ENCODE peak calls at places on chromosomes 16 and 17, in eight cellular contexts. S is CD8-positive, alpha-beta T cell; O is body of pancreas; B is fibroblast of lung; F is esophagus squamous epithelium; Z is tibial nerve; Y is IMR-90; D is cardiac muscle cell. J is an unnamed sample.
A peak's percentile ranks its signal among the peaks of the same experiment; 100 is the strongest.

GRCh38 chr16:35637683-35638082 is 2178.3 kb downstream of the TP53TG3F start:
- DNase-seq in S (no peak), O (no peak), B (no peak), F (no peak), Z (no peak), Y (no peak), D (no peak), J (no peak)

GRCh38 chr16:53087101-53087500 is 32.3 kb downstream of the CHD9 start:
- DNase-seq in S (no peak), O (no peak), B (peak; percentile 58), F (no peak), Z (no peak), Y (peak; percentile 72), D (no peak), J (no peak)

GRCh38 chr17:60039509-60040442 is 38.9 kb downstream of the HEATR6 start:
- DNase-seq in S (no peak), O (no peak), B (no peak), F (no peak), Z (no peak), Y (no peak), D (no peak), J (no peak)

GRCh38 chr16:1645914-1646525 is 32.1 kb upstream of the JPT2 start:
- DNase-seq in S (peak; percentile 17), O (no peak), B (peak; percentile 29), F (no peak), Z (no peak), Y (peak; percentile 47), D (no peak), J (no peak)

GRCh38 chr16:24721830-24722238 is 7.6 kb upstream of the TNRC6A start:
- DNase-seq in S (no peak), O (no peak), B (peak; percentile 73), F (no peak), Z (no peak), Y (no peak), D (no peak), J (no peak)

GRCh38 chr16:21338537-21339268 is 60.6 kb upstream of the CRYM start:
- DNase-seq in S (no peak), O (no peak), B (no peak), F (no peak), Z (no peak), Y (no peak), D (no peak), J (no peak)

GRCh38 chr16:57131351-57131970 is 39.1 kb downstream of the CPNE2 start:
- DNase-seq in S (no peak), O (no peak), B (no peak), F (no peak), Z (no peak), Y (no peak), D (no peak), J (no peak)

GRCh38 chr17:76024353-76024752 is 2.8 kb downstream of the EVPL start:
- DNase-seq in S (no peak), O (no peak), B (no peak), F (no peak), Z (no peak), Y (no peak), D (no peak), J (no peak)

GRCh38 chr16:19705131-19705501 is 12.9 kb downstream of the KNOP1 start:
- DNase-seq in S (no peak), O (no peak), B (no peak), F (no peak), Z (no peak), Y (no peak), D (no peak), J (no peak)

GRCh38 chr16:58451263-58451662 is 48.7 kb upstream of the NDRG4 start:
- DNase-seq in S (no peak), O (no peak), B (no peak), F (no peak), Z (no peak), Y (no peak), D (no peak), J (no peak)

GRCh38 chr16:53768167-53768566 is 64.2 kb downstream of the FTO start:
- DNase-seq in S (no peak), O (no peak), B (no peak), F (no peak), Z (no peak), Y (peak; percentile 41), D (no peak), J (no peak)

GRCh38 chr17:2897605-2898004 is 101.4 kb downstream of the RAP1GAP2 start:
- DNase-seq in S (no peak), O (peak; percentile 79), B (no peak), F (no peak), Z (no peak), Y (no peak), D (no peak), J (no peak)

GRCh38 chr16:86620184-86620583 is 41.8 kb downstream of the FOXL1 start:
- DNase-seq in S (no peak), O (no peak), B (no peak), F (no peak), Z (no peak), Y (no peak), D (no peak), J (no peak)

GRCh38 chr17:57135748-57136342 is 50.8 kb downstream of the AKAP1 start:
- DNase-seq in S (no peak), O (no peak), B (no peak), F (no peak), Z (no peak), Y (no peak), D (no peak), J (no peak)

GRCh38 chr16:82045471-82046178 is 10.6 kb downstream of the HSD17B2 start:
- DNase-seq in S (no peak), O (no peak), B (peak; percentile 31), F (no peak), Z (no peak), Y (no peak), D (no peak), J (no peak)
- H3K27ac ChIP-seq in S (no peak overlapping the region), O (no peak overlapping the region), B (no peak overlapping the region), F (peak overlapping the region; percentile 74), Z (no peak overlapping the region), Y (peak overlapping the region; percentile 20), D (no peak overlapping the region), J (no peak overlapping the region)

DNA sequence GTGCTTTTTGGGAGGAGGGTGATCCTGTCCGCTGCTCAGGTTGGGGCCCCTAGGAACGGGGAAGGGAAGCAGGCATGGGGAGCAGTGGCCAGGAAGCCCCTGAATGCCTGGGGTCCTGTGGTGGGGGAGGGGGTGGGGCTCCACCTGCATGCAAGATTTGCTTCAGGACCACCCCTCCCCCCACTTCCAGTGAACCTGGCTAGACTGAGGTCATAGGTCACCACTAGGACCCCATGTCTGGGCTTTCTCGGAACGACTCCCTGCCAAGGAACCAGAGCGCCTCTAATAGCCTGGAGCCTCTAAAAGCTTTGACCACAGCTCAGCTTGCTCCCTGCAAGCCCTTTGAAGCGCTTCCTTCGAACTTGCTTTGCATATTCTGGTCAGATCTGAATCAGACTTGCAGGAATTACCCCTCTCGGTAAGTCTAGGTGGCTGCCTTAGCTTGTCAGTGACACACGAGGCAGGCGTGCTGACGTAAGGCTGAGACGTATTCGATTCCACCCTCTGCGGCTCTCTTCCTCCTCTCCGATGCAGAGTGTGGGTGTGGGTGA is 3.6 kb downstream of the SOCS3 start:
- DNase-seq in S (peak; percentile 86), O (no peak), B (peak; percentile 98), F (no peak), Z (no peak), Y (peak; percentile 98), D (peak; percentile 43), J (no peak)
- H3K4me3 ChIP-seq in S (no peak overlapping the region), O (no peak overlapping the region), B (peak overlapping the region; percentile 62), F (peak overlapping the region; percentile 98), Z (peak overlapping the region; percentile 4), Y (peak overlapping the region; percentile 4), D (no peak overlapping the region), J (peak overlapping the region; percentile 96)

GRCh38 chr16:84386044-84386443 is 17.7 kb downstream of the ATP2C2 start:
- DNase-seq in S (no peak), O (no peak), B (no peak), F (no peak), Z (no peak), Y (no peak), D (no peak), J (no peak)

GRCh38 chr16:84382396-84382795 is 14.1 kb downstream of the ATP2C2 start:
- DNase-seq in S (no peak), O (no peak), B (no peak), F (no peak), Z (no peak), Y (no peak), D (no peak), J (no peak)

GRCh38 chr16:84380405-84380804 is 12.1 kb downstream of the ATP2C2 start:
- DNase-seq in S (no peak), O (no peak), B (no peak), F (no peak), Z (no peak), Y (no peak), D (no peak), J (peak; percentile 41)

GRCh38 chr16:84379731-84380369 is 11.5 kb downstream of the ATP2C2 start:
- DNase-seq in S (no peak), O (no peak), B (no peak), F (no peak), Z (no peak), Y (no peak), D (no peak), J (no peak)

DNA sequence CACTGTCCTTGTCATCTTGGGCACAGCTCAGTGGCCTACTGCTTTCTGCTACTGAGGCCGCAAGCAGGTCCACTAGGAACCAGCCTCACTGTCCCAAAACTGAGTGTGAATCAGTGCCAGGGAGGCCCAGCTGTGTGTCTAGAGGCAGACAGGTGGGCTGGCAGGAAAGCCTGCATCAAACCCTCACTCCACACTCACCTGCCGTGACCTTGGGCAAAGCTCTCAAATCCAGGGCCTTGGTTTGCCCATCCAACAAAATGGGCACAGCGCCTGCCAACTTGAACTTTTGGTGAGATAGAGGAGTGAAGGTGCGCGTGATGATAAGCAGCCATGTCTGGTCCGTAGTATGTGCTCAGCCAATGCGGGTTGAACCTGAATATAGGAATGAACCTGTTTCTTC is 14.8 kb downstream of the ATP2C2 start:
- DNase-seq in S (no peak), O (no peak), B (no peak), F (no peak), Z (no peak), Y (no peak), D (no peak), J (no peak)
- H3K4me1 ChIP-seq in S (no peaks in the 10 kb centered on the region), O (no peaks in the 10 kb centered on the region), B (no peaks in the 10 kb centered on the region), F (no peaks in the 10 kb centered on the region), Z (no peaks in the 10 kb centered on the region), Y (no peaks in the 10 kb centered on the region), D (no peaks in the 10 kb centered on the region), J (no peaks in the 10 kb centered on the region)

GRCh38 chr17:68294617-68295016 is 3.3 kb downstream of the ARSG start:
- DNase-seq in S (no peak), O (no peak), B (no peak), F (no peak), Z (no peak), Y (no peak), D (no peak), J (no peak)

GRCh38 chr17:68293490-68294195 is 2.3 kb downstream of the ARSG start:
- DNase-seq in S (no peak), O (no peak), B (no peak), F (no peak), Z (no peak), Y (no peak), D (no peak), J (no peak)

GRCh38 chr17:68292689-68293040 is 1.4 kb downstream of the ARSG start:
- DNase-seq in S (no peak), O (no peak), B (no peak), F (no peak), Z (no peak), Y (no peak), D (no peak), J (no peak)

GRCh38 chr17:68295086-68295485 is 3.8 kb downstream of the ARSG start:
- DNase-seq in S (no peak), O (no peak), B (no peak), F (no peak), Z (no peak), Y (no peak), D (no peak), J (no peak)

GRCh38 chr17:68294196-68294555 is 2.9 kb downstream of the ARSG start:
- DNase-seq in S (no peak), O (no peak), B (no peak), F (no peak), Z (no peak), Y (no peak), D (no peak), J (no peak)
- H3K27ac ChIP-seq in S (no peak overlapping the region), O (no peak overlapping the region), B (no peak overlapping the region), F (no peak overlapping the region), Z (no peak overlapping the region), Y (no peak overlapping the region), D (no peak overlapping the region), J (no peak overlapping the region)